ENCODE peak calls at places on chromosomes 1 and 21, in eight cellular contexts. One of them, this sample, is unnamed. For H3K36me3, the result is how much of the 10 kb centered on the place peaks cover.

GRCh38 chr21:45800339-45801080 is 157.0 kb downstream of the PCBP3 start:
- DNase-seq in PC-9: no peak
- DNase-seq in K562: no peak
- DNase-seq in transverse colon: no peak
- DNase-seq in stomach: no peak
- DNase-seq in fibroblast of lung: no peak
- DNase-seq in effector memory CD4-positive, alpha-beta T cell: no peak
- DNase-seq in GM23338: no peak
- DNase-seq in this sample: no peak

GRCh38 chr1:196355206-196355786 is 252.9 kb downstream of the KCNT2 start:
- DNase-seq in GM23338: peak
- DNase-seq in effector memory CD4-positive, alpha-beta T cell: no peak
- DNase-seq in fibroblast of lung: peak
- DNase-seq in stomach: no peak
- DNase-seq in transverse colon: no peak
- DNase-seq in PC-9: no peak
- DNase-seq in K562: peak
- DNase-seq in this sample: no peak

GRCh38 chr1:51294566-51295184 is 35.7 kb downstream of the TTC39A start:
- DNase-seq in PC-9: no peak
- DNase-seq in stomach: peak
- DNase-seq in K562: peak
- DNase-seq in transverse colon: no peak
- DNase-seq in effector memory CD4-positive, alpha-beta T cell: no peak
- DNase-seq in fibroblast of lung: no peak
- DNase-seq in GM23338: no peak
- DNase-seq in this sample: no peak

GRCh38 chr21:34882719-34883131 is 166.4 kb downstream of the RUNX1 start:
- DNase-seq in effector memory CD4-positive, alpha-beta T cell: no peak
- DNase-seq in GM23338: no peak
- DNase-seq in stomach: no peak
- DNase-seq in K562: no peak
- DNase-seq in PC-9: no peak
- DNase-seq in fibroblast of lung: no peak
- DNase-seq in transverse colon: no peak
- DNase-seq in this sample: no peak

GRCh38 chr1:19814681-19815503 is at the start of gene RNF186:
- DNase-seq in GM23338: no peak
- DNase-seq in effector memory CD4-positive, alpha-beta T cell: no peak
- DNase-seq in fibroblast of lung: no peak
- DNase-seq in PC-9: no peak
- DNase-seq in transverse colon: peak
- DNase-seq in K562: no peak
- DNase-seq in stomach: peak
- DNase-seq in this sample: no peak

GRCh38 chr1:24507423-24507804 is 4.8 kb downstream of the RCAN3 start:
- DNase-seq in K562: no peak
- DNase-seq in GM23338: no peak
- DNase-seq in stomach: no peak
- DNase-seq in PC-9: no peak
- DNase-seq in transverse colon: no peak
- DNase-seq in fibroblast of lung: no peak
- DNase-seq in effector memory CD4-positive, alpha-beta T cell: no peak
- DNase-seq in this sample: no peak

GRCh38 chr1:24541711-24542346 is 14.1 kb upstream of the NCMAP start:
- DNase-seq in transverse colon: peak
- DNase-seq in effector memory CD4-positive, alpha-beta T cell: no peak
- DNase-seq in GM23338: peak
- DNase-seq in fibroblast of lung: no peak
- DNase-seq in K562: peak
- DNase-seq in PC-9: no peak
- DNase-seq in stomach: peak
- DNase-seq in this sample: no peak

GRCh38 chr1:39657923-39658485 is 13.9 kb downstream of the NT5C1A start:
- DNase-seq in GM23338: peak
- DNase-seq in PC-9: no peak
- DNase-seq in effector memory CD4-positive, alpha-beta T cell: peak
- DNase-seq in stomach: peak
- DNase-seq in transverse colon: peak
- DNase-seq in K562: peak
- DNase-seq in fibroblast of lung: peak
- DNase-seq in this sample: peak

GRCh38 chr1:195071461-195071860 is 1536.8 kb downstream of the KCNT2 start:
- DNase-seq in GM23338: peak
- DNase-seq in stomach: no peak
- DNase-seq in K562: no peak
- DNase-seq in fibroblast of lung: no peak
- DNase-seq in effector memory CD4-positive, alpha-beta T cell: no peak
- DNase-seq in transverse colon: no peak
- DNase-seq in PC-9: no peak
- DNase-seq in this sample: no peak

GRCh38 chr1:181424786-181425403 is 58.4 kb upstream of the CACNA1E start:
- DNase-seq in K562: peak
- DNase-seq in stomach: peak
- DNase-seq in PC-9: peak
- DNase-seq in fibroblast of lung: peak
- DNase-seq in transverse colon: peak
- DNase-seq in effector memory CD4-positive, alpha-beta T cell: peak
- DNase-seq in GM23338: peak
- DNase-seq in this sample: peak

GRCh38 chr1:19762175-19762779 is 37.4 kb downstream of the TMCO4 start:
- DNase-seq in PC-9: no peak
- DNase-seq in stomach: peak
- DNase-seq in effector memory CD4-positive, alpha-beta T cell: no peak
- DNase-seq in GM23338: peak
- DNase-seq in fibroblast of lung: no peak
- DNase-seq in K562: peak
- DNase-seq in transverse colon: peak
- DNase-seq in this sample: peak

GRCh38 chr1:154736840-154737239 is 128.9 kb upstream of the ADAR start:
- DNase-seq in GM23338: no peak
- DNase-seq in effector memory CD4-positive, alpha-beta T cell: no peak
- DNase-seq in PC-9: no peak
- DNase-seq in K562: peak
- DNase-seq in fibroblast of lung: peak
- DNase-seq in stomach: no peak
- DNase-seq in transverse colon: no peak
- DNase-seq in this sample: no peak

GRCh38 chr1:37096523-37096922 is 62.2 kb upstream of the GRIK3 start:
- DNase-seq in transverse colon: no peak
- DNase-seq in stomach: no peak
- DNase-seq in K562: peak
- DNase-seq in PC-9: peak
- DNase-seq in effector memory CD4-positive, alpha-beta T cell: no peak
- DNase-seq in fibroblast of lung: no peak
- DNase-seq in GM23338: peak
- DNase-seq in this sample: no peak

GRCh38 chr1:225567789-225568188 is 85.1 kb downstream of the ENAH start:
- DNase-seq in GM23338: peak
- DNase-seq in effector memory CD4-positive, alpha-beta T cell: no peak
- DNase-seq in PC-9: no peak
- DNase-seq in stomach: no peak
- DNase-seq in fibroblast of lung: peak
- DNase-seq in transverse colon: no peak
- DNase-seq in K562: no peak
- DNase-seq in this sample: no peak

GRCh38 chr1:111864862-111865261 is 109.2 kb downstream of the DDX20 start:
- DNase-seq in K562: peak
- DNase-seq in transverse colon: no peak
- DNase-seq in fibroblast of lung: no peak
- DNase-seq in PC-9: no peak
- DNase-seq in stomach: no peak
- DNase-seq in GM23338: peak
- DNase-seq in effector memory CD4-positive, alpha-beta T cell: no peak
- DNase-seq in this sample: no peak

GRCh38 chr1:16163882-16164820 is 8.3 kb upstream of the EPHA2 start:
- DNase-seq in K562: peak
- DNase-seq in transverse colon: no peak
- DNase-seq in PC-9: peak
- DNase-seq in stomach: no peak
- DNase-seq in fibroblast of lung: peak
- DNase-seq in effector memory CD4-positive, alpha-beta T cell: no peak
- DNase-seq in GM23338: no peak
- DNase-seq in this sample: no peak

GRCh38 chr1:32376199-32376598 is 13.9 kb downstream of the TSSK3 start:
- DNase-seq in transverse colon: no peak
- DNase-seq in K562: no peak
- DNase-seq in fibroblast of lung: no peak
- DNase-seq in effector memory CD4-positive, alpha-beta T cell: no peak
- DNase-seq in PC-9: no peak
- DNase-seq in stomach: no peak
- DNase-seq in GM23338: no peak
- DNase-seq in this sample: no peak

GRCh38 chr1:32374193-32374592 is 11.9 kb downstream of the TSSK3 start:
- DNase-seq in K562: no peak
- DNase-seq in effector memory CD4-positive, alpha-beta T cell: no peak
- DNase-seq in PC-9: no peak
- DNase-seq in GM23338: no peak
- DNase-seq in stomach: no peak
- DNase-seq in transverse colon: no peak
- DNase-seq in fibroblast of lung: no peak
- DNase-seq in this sample: no peak

GRCh38 chr1:32377541-32378220 is 15.3 kb downstream of the TSSK3 start:
- DNase-seq in GM23338: no peak
- DNase-seq in fibroblast of lung: no peak
- DNase-seq in stomach: no peak
- DNase-seq in K562: no peak
- DNase-seq in effector memory CD4-positive, alpha-beta T cell: no peak
- DNase-seq in PC-9: no peak
- DNase-seq in transverse colon: no peak
- DNase-seq in this sample: no peak

DNA sequence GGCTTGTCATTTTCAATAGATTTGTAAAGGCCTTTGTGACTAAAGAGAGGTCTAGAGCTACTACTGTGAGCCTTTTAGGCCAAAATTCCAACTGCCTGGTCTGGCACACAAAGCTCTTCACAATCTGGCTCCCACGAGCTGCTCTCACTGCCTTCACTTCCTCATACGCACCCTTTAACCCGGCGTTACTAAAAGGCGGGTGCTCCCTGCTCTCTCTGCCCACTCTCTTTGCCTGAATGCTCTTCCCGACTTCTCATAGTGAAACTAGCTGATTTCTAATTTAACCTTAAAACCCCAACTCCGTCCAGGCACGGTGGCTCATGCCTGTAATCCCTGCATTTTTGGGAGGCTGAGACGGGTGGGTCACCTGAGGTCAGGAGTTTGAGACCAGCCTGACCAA is 14.2 kb downstream of the BSDC1 start:
- DNase-seq in PC-9: no peak
- DNase-seq in GM23338: no peak
- DNase-seq in fibroblast of lung: no peak
- DNase-seq in effector memory CD4-positive, alpha-beta T cell: no peak
- DNase-seq in stomach: no peak
- DNase-seq in K562: no peak
- DNase-seq in transverse colon: no peak
- DNase-seq in this sample: no peak
- H3K36me3 ChIP-seq in PC-9: under half
- H3K36me3 ChIP-seq in GM23338: under half
- H3K36me3 ChIP-seq in fibroblast of lung: under half
- H3K36me3 ChIP-seq in effector memory CD4-positive, alpha-beta T cell: half or more
- H3K36me3 ChIP-seq in stomach: half or more
- H3K36me3 ChIP-seq in K562: half or more
- H3K36me3 ChIP-seq in transverse colon: half or more
- H3K36me3 ChIP-seq in this sample: under half

DNA sequence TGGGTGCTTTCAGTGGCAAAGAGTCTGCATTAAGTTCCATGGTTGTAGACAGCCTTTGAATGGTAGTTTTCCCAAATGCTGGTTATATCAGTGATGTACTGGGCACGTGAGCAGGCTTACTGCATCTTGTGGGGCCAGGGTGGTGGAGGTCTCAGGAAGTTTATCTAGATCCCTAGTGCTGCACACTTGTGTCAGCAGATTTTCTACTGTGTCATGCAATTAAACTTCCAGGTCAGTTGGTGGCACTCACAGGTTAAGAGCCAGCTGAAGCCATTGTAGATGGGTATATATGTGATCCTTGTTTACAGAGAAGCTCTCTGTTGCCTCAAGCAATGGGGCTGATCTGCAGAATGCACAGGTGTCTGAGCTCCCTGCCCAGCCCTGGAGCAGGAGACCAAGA is 33.0 kb downstream of the FOXJ3 start:
- DNase-seq in effector memory CD4-positive, alpha-beta T cell: no peak
- DNase-seq in GM23338: no peak
- DNase-seq in stomach: no peak
- DNase-seq in PC-9: no peak
- DNase-seq in transverse colon: no peak
- DNase-seq in fibroblast of lung: no peak
- DNase-seq in K562: no peak
- DNase-seq in this sample: no peak
- H3K36me3 ChIP-seq in effector memory CD4-positive, alpha-beta T cell: under half
- H3K36me3 ChIP-seq in GM23338: under half
- H3K36me3 ChIP-seq in stomach: under half
- H3K36me3 ChIP-seq in PC-9: under half
- H3K36me3 ChIP-seq in transverse colon: under half
- H3K36me3 ChIP-seq in fibroblast of lung: under half
- H3K36me3 ChIP-seq in K562: under half
- H3K36me3 ChIP-seq in this sample: under half

DNA sequence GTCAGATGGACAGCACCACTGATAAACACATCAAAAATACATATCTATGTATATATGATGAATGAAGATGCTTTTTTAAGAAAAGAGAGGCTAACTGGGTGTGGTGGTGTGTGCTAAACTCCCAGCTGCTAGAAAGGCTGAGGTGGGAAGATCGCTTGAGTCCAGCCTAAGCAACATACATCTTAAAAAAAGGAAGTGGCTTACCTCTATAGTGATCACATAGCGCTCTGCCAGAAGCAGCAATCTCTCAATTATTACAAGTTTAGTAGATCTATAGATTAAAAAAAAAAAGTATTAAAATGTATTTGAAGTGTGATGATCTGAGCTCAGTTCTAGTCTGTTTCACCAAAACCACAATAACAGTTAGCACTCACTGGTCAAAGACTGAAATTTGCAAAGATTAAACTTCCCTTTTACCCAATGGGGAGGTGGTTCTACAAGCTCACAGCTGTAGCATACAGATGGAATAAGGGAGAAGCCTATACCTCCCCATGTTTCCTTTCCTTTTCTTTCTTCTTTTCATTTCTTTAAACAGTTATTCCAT is 76.4 kb downstream of the USP24 start:
- DNase-seq in stomach: no peak
- DNase-seq in effector memory CD4-positive, alpha-beta T cell: no peak
- DNase-seq in transverse colon: no peak
- DNase-seq in GM23338: no peak
- DNase-seq in PC-9: no peak
- DNase-seq in fibroblast of lung: no peak
- DNase-seq in K562: no peak
- DNase-seq in this sample: no peak
- H3K36me3 ChIP-seq in stomach: half or more
- H3K36me3 ChIP-seq in effector memory CD4-positive, alpha-beta T cell: half or more
- H3K36me3 ChIP-seq in transverse colon: half or more
- H3K36me3 ChIP-seq in GM23338: half or more
- H3K36me3 ChIP-seq in PC-9: under half
- H3K36me3 ChIP-seq in fibroblast of lung: under half
- H3K36me3 ChIP-seq in K562: half or more
- H3K36me3 ChIP-seq in this sample: under half

DNA sequence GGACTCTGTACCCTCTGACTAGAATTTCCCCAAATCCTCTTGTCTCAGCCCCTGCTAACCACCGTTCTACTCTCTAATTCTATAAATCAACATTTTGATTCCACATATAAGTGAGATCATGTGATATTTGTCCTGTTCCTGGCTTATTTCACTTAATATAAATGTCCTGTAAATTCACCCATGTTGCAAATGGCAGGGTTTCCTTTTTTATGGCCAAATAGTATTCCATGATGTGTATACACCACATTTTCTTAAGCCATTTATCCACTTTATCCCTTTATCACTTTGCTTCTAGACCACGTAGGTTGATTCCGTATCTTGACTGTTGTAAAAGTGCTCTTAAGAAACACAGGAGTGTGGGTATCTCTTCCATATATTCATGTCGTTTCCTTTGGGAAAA is 8.9 kb downstream of the RNF187 start:
- DNase-seq in PC-9: no peak
- DNase-seq in effector memory CD4-positive, alpha-beta T cell: no peak
- DNase-seq in GM23338: no peak
- DNase-seq in fibroblast of lung: no peak
- DNase-seq in transverse colon: no peak
- DNase-seq in K562: no peak
- DNase-seq in stomach: no peak
- DNase-seq in this sample: no peak
- H3K36me3 ChIP-seq in PC-9: under half
- H3K36me3 ChIP-seq in effector memory CD4-positive, alpha-beta T cell: under half
- H3K36me3 ChIP-seq in GM23338: under half
- H3K36me3 ChIP-seq in fibroblast of lung: under half
- H3K36me3 ChIP-seq in transverse colon: under half
- H3K36me3 ChIP-seq in K562: under half
- H3K36me3 ChIP-seq in stomach: half or more
- H3K36me3 ChIP-seq in this sample: under half

This sample was measured in testis.